ENCODE peak calls at places on chromosomes 4 and X, in four cellular contexts. F, E, M and D are unnamed samples.

GRCh38 chrX:71256051-71256450 is 2.1 kb upstream of the ZMYM3 start:
- DNase-seq in F (no peak), E (no peak), M (no peak), D (no peak)

GRCh38 chr4:182126096-182126495 is 117.1 kb upstream of the TENM3 start:
- DNase-seq in F (no peak), E (no peak), M (no peak), D (peak; percentile 97)

GRCh38 chrX:82961129-82961528 is 547.0 kb upstream of the POU3F4 start:
- DNase-seq in F (no peak), E (no peak), M (no peak), D (no peak)

GRCh38 chrX:6169407-6169806 is 59.3 kb downstream of the NLGN4X start:
- DNase-seq in F (no peak), E (no peak), M (no peak), D (no peak)

GRCh38 chr4:165481458-165481857 is 102.7 kb downstream of the CPE start:
- DNase-seq in F (no peak), E (no peak), M (no peak), D (no peak)

GRCh38 chr4:158890294-158890693 is 121.5 kb downstream of the FNIP2 start:
- DNase-seq in F (no peak), E (no peak), M (no peak), D (no peak)

GRCh38 chrX:134868766-134869495 is 121.9 kb upstream of the SMIM10 start:
- DNase-seq in F (no peak), E (no peak), M (no peak), D (peak; percentile 55)

GRCh38 chr4:100306018-100306417 is 115.8 kb upstream of the DDIT4L start:
- DNase-seq in F (no peak), E (no peak), M (no peak), D (peak; percentile 33)

GRCh38 chr4:77044458-77045124 is 31.2 kb downstream of the CCNI start:
- DNase-seq in F (no peak), E (no peak), M (no peak), D (no peak)

GRCh38 chr4:101699441-101700117 is 91.0 kb upstream of the BANK1 start:
- DNase-seq in F (no peak), E (no peak), M (no peak), D (no peak)

GRCh38 chr4:150799207-150799606 is 215.9 kb downstream of the LRBA start:
- DNase-seq in F (no peak), E (no peak), M (no peak), D (no peak)

GRCh38 chr4:110275871-110276270 is 77.5 kb upstream of the ELOVL6 start:
- DNase-seq in F (no peak), E (no peak), M (no peak), D (no peak)

GRCh38 chr4:174136013-174136412 is 147.5 kb downstream of the FBXO8 start:
- DNase-seq in F (no peak), E (no peak), M (no peak), D (no peak)